ENCODE peak calls at places on chromosomes 12 and 14, in nine cellular contexts. Y is neural progenitor cell; V is right lobe of liver; U is naive thymus-derived CD4-positive, alpha-beta T cell; X is left ventricle myocardium inferior; K is psoas muscle; G is endodermal cell; B is CD8-positive, alpha-beta T cell; T is breast epithelium. W is an unnamed sample.

GRCh38 chr12:89234324-89235114 is 117.8 kb downstream of the DUSP6 start:
- DNase-seq in X (no peak), V (no peak), B (no peak), G (no peak), U (no peak), Y (no peak), T (no peak), K (no peak), W (no peak)

GRCh38 chr14:68519788-68520187 is 273.1 kb downstream of the ZFP36L1 start:
- DNase-seq in T (no peak), G (no peak), U (no peak), V (no peak), K (no peak), Y (no peak), B (no peak), X (no peak), W (no peak)

GRCh38 chr12:107586256-107586970 is 99.2 kb upstream of the PWP1 start:
- DNase-seq in Y (no peak), K (no peak), B (no peak), U (no peak), T (no peak), X (no peak), G (peak; percentile 86), V (no peak), W (no peak)

GRCh38 chr12:44285321-44285720 is 449.4 kb downstream of the TMEM117 start:
- DNase-seq in B (no peak), X (no peak), Y (no peak), K (no peak), G (no peak), U (no peak), T (no peak), V (no peak), W (no peak)

GRCh38 chr12:130429656-130430505 is 92.2 kb downstream of the PIWIL1 start:
- DNase-seq in K (no peak), U (no peak), Y (no peak), B (no peak), G (peak; percentile 44), X (no peak), V (no peak), T (no peak), W (no peak)

GRCh38 chr12:64392221-64392620 is 1.7 kb upstream of the C12orf56 start:
- DNase-seq in T (no peak), Y (peak; percentile 49), B (no peak), U (peak; percentile 48), K (no peak), G (peak; percentile 58), X (no peak), V (no peak), W (no peak)

GRCh38 chr12:46217686-46218508 is 50.9 kb downstream of the SLC38A1 start:
- DNase-seq in K (no peak), T (no peak), Y (no peak), V (no peak), B (peak; percentile 66), G (no peak), X (no peak), U (peak; percentile 81), W (no peak)

GRCh38 chr12:108685469-108686247 is 45.7 kb downstream of the CORO1C start:
- DNase-seq in B (no peak), Y (no peak), T (no peak), K (no peak), U (no peak), X (no peak), G (no peak), V (no peak), W (no peak)

GRCh38 chr14:89237923-89238529 is 179.0 kb downstream of the FOXN3 start:
- DNase-seq in Y (peak; percentile 15), K (no peak), T (no peak), V (no peak), B (no peak), G (peak; percentile 54), U (no peak), X (no peak), W (no peak)

GRCh38 chr12:58458093-58458492 is 462.2 kb downstream of the LRIG3 start:
- DNase-seq in X (no peak), U (no peak), G (no peak), V (no peak), B (no peak), T (no peak), K (no peak), Y (no peak), W (no peak)

GRCh38 chr14:35045798-35046047 is 349 bp upstream of the FAM177A1 start:
- DNase-seq in K (no peak), V (no peak), X (no peak), B (no peak), U (no peak), Y (no peak), T (no peak), G (no peak), W (no peak)

GRCh38 chr12:20704860-20705259 is 9.7 kb downstream of the SLCO1C1 start:
- DNase-seq in G (no peak), B (no peak), X (no peak), K (no peak), Y (no peak), V (no peak), U (no peak), T (no peak), W (no peak)

GRCh38 chr12:31896514-31897039 is 62.6 kb upstream of the RESF1 start:
- DNase-seq in T (peak; percentile 34), Y (no peak), X (peak; percentile 31), K (no peak), B (peak; percentile 90), G (no peak), V (no peak), U (peak; percentile 84), W (no peak)

GRCh38 chr12:102966200-102966941 is 8.9 kb downstream of the ASCL1 start:
- DNase-seq in T (no peak), V (no peak), X (no peak), K (no peak), Y (peak; percentile 31), B (no peak), U (no peak), G (peak; percentile 53), W (no peak)

DNA sequence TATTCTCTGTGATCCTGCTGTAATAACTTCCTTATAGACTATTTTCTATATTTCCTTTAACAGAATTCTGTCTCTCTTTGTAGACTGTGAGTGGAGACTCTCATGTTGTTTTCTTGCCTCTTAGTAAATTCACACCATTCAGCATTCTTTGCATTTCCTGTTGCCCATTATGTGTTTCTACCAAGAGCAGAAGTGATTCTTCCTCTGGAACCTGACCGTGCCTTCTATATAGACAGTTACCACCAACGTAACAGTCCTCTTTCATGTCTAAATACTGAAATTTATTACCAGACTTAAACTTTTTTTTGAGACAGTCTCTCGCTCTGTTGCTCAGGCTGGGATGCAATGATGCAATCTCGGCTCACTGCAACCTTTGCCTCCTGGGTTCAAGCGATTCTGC is 31.1 kb downstream of the METAP2 start:
- DNase-seq in U (no peak), X (no peak), V (no peak), Y (no peak), K (no peak), G (no peak), T (no peak), B (no peak), W (no peak)
- H3K36me3 ChIP-seq in U (peaks cover 40% of the 10 kb centered on the region), X (peaks cover 96% of the 10 kb centered on the region), V (no peaks in the 10 kb centered on the region), Y (peaks cover 15% of the 10 kb centered on the region), K (peaks cover 81% of the 10 kb centered on the region), G (peaks cover 89% of the 10 kb centered on the region), T (no peaks in the 10 kb centered on the region), B (peaks cover 42% of the 10 kb centered on the region), W (peaks cover 79% of the 10 kb centered on the region)

DNA sequence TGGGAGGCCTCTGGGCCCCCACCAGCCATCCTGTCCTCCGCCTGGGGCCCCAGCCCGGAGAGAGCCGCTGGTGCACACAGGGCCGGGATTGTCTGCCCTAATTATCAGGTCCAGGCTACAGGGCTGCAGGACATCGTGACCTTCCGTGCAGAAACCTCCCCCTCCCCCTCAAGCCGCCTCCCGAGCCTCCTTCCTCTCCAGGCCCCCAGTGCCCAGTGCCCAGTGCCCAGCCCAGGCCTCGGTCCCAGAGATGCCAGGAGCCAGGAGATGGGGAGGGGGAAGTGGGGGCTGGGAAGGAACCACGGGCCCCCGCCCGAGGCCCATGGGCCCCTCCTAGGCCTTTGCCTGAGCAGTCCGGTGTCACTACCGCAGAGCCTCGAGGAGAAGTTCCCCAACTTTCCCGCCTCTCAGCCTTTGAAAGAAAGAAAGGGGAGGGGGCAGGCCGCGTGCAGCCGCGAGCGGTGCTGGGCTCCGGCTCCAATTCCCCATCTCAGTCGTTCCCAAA is 612 bp upstream of the GAPDH start:
- DNase-seq in K (peak; percentile 68), U (peak; percentile 41), Y (peak; percentile 95), G (peak; percentile 97), X (peak; percentile 81), V (peak; percentile 73), T (no peak), B (peak; percentile 42), W (peak; percentile 89)
- H3K4me1 ChIP-seq in K (peaks cover 47% of the 10 kb centered on the region), U (peaks cover 43% of the 10 kb centered on the region), Y (peaks cover 29% of the 10 kb centered on the region), G (peaks cover 3% of the 10 kb centered on the region), X (peaks cover 73% of the 10 kb centered on the region), V (peaks cover 39% of the 10 kb centered on the region), T (peaks cover 6% of the 10 kb centered on the region), B (peaks cover 47% of the 10 kb centered on the region), W (peaks cover 17% of the 10 kb centered on the region)

GRCh38 chr14:30907659-30908057 is 33.3 kb downstream of the COCH start:
- DNase-seq in K (no peak), G (no peak), X (no peak), T (no peak), Y (no peak), V (no peak), U (no peak), B (no peak), W (no peak)
- H3K36me3 ChIP-seq in K (peaks cover 99% of the 10 kb centered on the region), G (peaks cover 95% of the 10 kb centered on the region), X (peaks cover 64% of the 10 kb centered on the region), T (no peaks in the 10 kb centered on the region), Y (peaks cover 34% of the 10 kb centered on the region), V (no peaks in the 10 kb centered on the region), U (peaks cover 15% of the 10 kb centered on the region), B (peaks cover 3% of the 10 kb centered on the region), W (peaks cover 70% of the 10 kb centered on the region)

GRCh38 chr12:54419088-54419887 is at the start of gene ITGA5:
- DNase-seq in K (peak; percentile 85), Y (peak; percentile 77), X (peak; percentile 86), B (peak; percentile 27), V (peak; percentile 89), G (peak; percentile 90), T (peak; percentile 47), U (no peak), W (peak; percentile 82)

GRCh38 chr12:54424232-54424631 is 5.2 kb upstream of the ITGA5 start:
- DNase-seq in B (no peak), U (no peak), Y (no peak), G (no peak), X (no peak), K (no peak), T (no peak), V (no peak), W (no peak)

GRCh38 chr12:54421175-54421872 is 2.3 kb upstream of the ITGA5 start:
- DNase-seq in G (no peak), T (no peak), X (peak; percentile 71), B (no peak), U (no peak), Y (no peak), K (peak; percentile 81), V (no peak), W (no peak)

GRCh38 chr12:54420766-54421144 is 1.7 kb upstream of the ITGA5 start:
- DNase-seq in V (no peak), T (no peak), X (no peak), U (no peak), Y (no peak), B (no peak), G (peak; percentile 76), K (peak; percentile 74), W (no peak)

DNA sequence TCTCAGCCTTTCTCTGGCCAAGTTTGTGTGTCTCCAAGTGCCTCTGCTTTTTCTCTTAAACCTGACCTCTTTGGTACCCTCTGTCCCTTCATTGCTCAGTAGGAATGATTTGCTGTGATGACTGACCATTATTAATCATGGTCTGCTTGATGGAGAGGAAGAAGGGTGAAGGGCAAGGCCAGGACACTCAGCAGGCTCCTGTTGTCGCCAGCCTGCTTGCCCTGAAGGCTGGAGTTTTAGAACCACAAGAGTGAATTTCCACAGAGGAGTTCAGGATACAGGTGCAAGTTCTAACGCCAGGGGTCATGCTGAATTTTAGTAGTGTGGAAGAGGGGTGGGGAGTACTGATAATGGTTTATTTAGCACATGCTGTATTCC is 2.8 kb upstream of the ITGA5 start:
- DNase-seq in B (no peak), V (no peak), Y (no peak), X (no peak), U (no peak), T (no peak), K (no peak), G (peak; percentile 45), W (no peak)
- H3K4me1 ChIP-seq in B (peaks cover 28% of the 10 kb centered on the region), V (peaks cover 8% of the 10 kb centered on the region), Y (peaks cover 31% of the 10 kb centered on the region), X (peaks cover 92% of the 10 kb centered on the region), U (peaks cover 23% of the 10 kb centered on the region), T (no peaks in the 10 kb centered on the region), K (peaks cover 11% of the 10 kb centered on the region), G (peaks cover 8% of the 10 kb centered on the region), W (no peaks in the 10 kb centered on the region)